ENCODE peak calls at places on chromosomes 2 and 18, in four cellular contexts. One of them, this sample, is unnamed.

GRCh38 chr2:15670469-15670868 is 78.8 kb downstream of the DDX1 start:
- DNase-seq in K562: no peak
- DNase-seq in WTC11: no peak
- DNase-seq in HepG2: no peak
- DNase-seq in this sample: no peak

GRCh38 chr18:58041633-58042032 is 2.4 kb upstream of the NEDD4L start:
- DNase-seq in K562: peak
- DNase-seq in HepG2: peak
- DNase-seq in WTC11: no peak
- DNase-seq in this sample: no peak

GRCh38 chr2:27771202-27771547 is 344 bp upstream of the MRPL33 start:
- DNase-seq in WTC11: no peak
- DNase-seq in HepG2: no peak
- DNase-seq in K562: no peak
- DNase-seq in this sample: no peak

GRCh38 chr2:241035142-241035817 is 36.9 kb downstream of the SNED1 start:
- DNase-seq in HepG2: no peak
- DNase-seq in WTC11: peak
- DNase-seq in K562: no peak
- DNase-seq in this sample: no peak

GRCh38 chr18:45738660-45739059 is 14.7 kb downstream of the SLC14A1 start:
- DNase-seq in WTC11: peak
- DNase-seq in K562: no peak
- DNase-seq in HepG2: no peak
- DNase-seq in this sample: no peak

GRCh38 chr18:77481541-77481940 is 231.9 kb downstream of the GALR1 start:
- DNase-seq in HepG2: no peak
- DNase-seq in WTC11: no peak
- DNase-seq in K562: no peak
- DNase-seq in this sample: no peak

GRCh38 chr2:63861220-63861822 is 19.6 kb downstream of the UGP2 start:
- DNase-seq in HepG2: peak
- DNase-seq in WTC11: no peak
- DNase-seq in K562: peak
- DNase-seq in this sample: peak

GRCh38 chr18:21998531-21998930 is 170.9 kb upstream of the GATA6 start:
- DNase-seq in K562: no peak
- DNase-seq in WTC11: no peak
- DNase-seq in HepG2: no peak
- DNase-seq in this sample: no peak

GRCh38 chr2:29108225-29108624 is 7.0 kb upstream of the CLIP4 start:
- DNase-seq in K562: no peak
- DNase-seq in HepG2: peak
- DNase-seq in WTC11: no peak
- DNase-seq in this sample: no peak

GRCh38 chr2:150495993-150496627 is 8.6 kb upstream of the RND3 start:
- DNase-seq in WTC11: no peak
- DNase-seq in HepG2: no peak
- DNase-seq in K562: no peak
- DNase-seq in this sample: no peak

GRCh38 chr2:40962026-40962425 is 510.1 kb upstream of the SLC8A1 start:
- DNase-seq in WTC11: no peak
- DNase-seq in HepG2: no peak
- DNase-seq in K562: no peak
- DNase-seq in this sample: no peak

GRCh38 chr2:95046371-95047112 is 21.0 kb downstream of the MAL start:
- DNase-seq in HepG2: no peak
- DNase-seq in K562: no peak
- DNase-seq in WTC11: no peak
- DNase-seq in this sample: no peak

GRCh38 chr2:76415821-76416220 is 705.1 kb upstream of the GCFC2 start:
- DNase-seq in WTC11: no peak
- DNase-seq in HepG2: no peak
- DNase-seq in K562: no peak
- DNase-seq in this sample: no peak

GRCh38 chr18:9147440-9148238 is 11.1 kb downstream of the ANKRD12 start:
- DNase-seq in K562: no peak
- DNase-seq in WTC11: no peak
- DNase-seq in HepG2: peak
- DNase-seq in this sample: peak

GRCh38 chr2:41234093-41234492 is 782.2 kb upstream of the SLC8A1 start:
- DNase-seq in HepG2: no peak
- DNase-seq in K562: no peak
- DNase-seq in WTC11: no peak
- DNase-seq in this sample: no peak

GRCh38 chr2:62501794-62502500 is 4.0 kb downstream of the TMEM17 start:
- DNase-seq in WTC11: no peak
- DNase-seq in HepG2: no peak
- DNase-seq in K562: no peak
- DNase-seq in this sample: no peak

GRCh38 chr18:22605736-22606135 is 188.0 kb upstream of the CTAGE1 start:
- DNase-seq in K562: no peak
- DNase-seq in WTC11: no peak
- DNase-seq in HepG2: no peak
- DNase-seq in this sample: no peak

GRCh38 chr18:77208969-77209368 is 40.7 kb upstream of the GALR1 start:
- DNase-seq in WTC11: no peak
- DNase-seq in HepG2: no peak
- DNase-seq in K562: no peak
- DNase-seq in this sample: no peak

GRCh38 chr18:3294435-3295080 is 32.6 kb downstream of the MYL12B start:
- DNase-seq in WTC11: no peak
- DNase-seq in HepG2: no peak
- DNase-seq in K562: no peak
- DNase-seq in this sample: no peak

GRCh38 chr2:45177870-45178269 is 168.6 kb upstream of the SIX2 start:
- DNase-seq in HepG2: no peak
- DNase-seq in K562: no peak
- DNase-seq in WTC11: no peak
- DNase-seq in this sample: no peak

GRCh38 chr18:50410894-50411293 is 36.0 kb downstream of the SKA1 start:
- DNase-seq in K562: no peak
- DNase-seq in HepG2: no peak
- DNase-seq in WTC11: no peak
- DNase-seq in this sample: no peak

GRCh38 chr2:96507957-96508520 is 2.9 kb upstream of the NEURL3 start:
- DNase-seq in HepG2: peak
- DNase-seq in K562: peak
- DNase-seq in WTC11: peak
- DNase-seq in this sample: peak

GRCh38 chr2:216693414-216694100 is 1.8 kb downstream of the IGFBP5 start:
- DNase-seq in HepG2: no peak
- DNase-seq in K562: no peak
- DNase-seq in WTC11: no peak
- DNase-seq in this sample: no peak

GRCh38 chr18:72672364-72673151 is 128.4 kb upstream of the CBLN2 start:
- DNase-seq in HepG2: peak
- DNase-seq in K562: peak
- DNase-seq in WTC11: no peak
- DNase-seq in this sample: peak

GRCh38 chr18:48636436-48636835 is 97.6 kb downstream of the CTIF start:
- DNase-seq in HepG2: no peak
- DNase-seq in K562: no peak
- DNase-seq in WTC11: no peak
- DNase-seq in this sample: no peak

GRCh38 chr2:75612108-75612861 is 34.3 kb upstream of the MRPL19 start:
- DNase-seq in WTC11: no peak
- DNase-seq in K562: no peak
- DNase-seq in HepG2: no peak
- DNase-seq in this sample: no peak

DNA sequence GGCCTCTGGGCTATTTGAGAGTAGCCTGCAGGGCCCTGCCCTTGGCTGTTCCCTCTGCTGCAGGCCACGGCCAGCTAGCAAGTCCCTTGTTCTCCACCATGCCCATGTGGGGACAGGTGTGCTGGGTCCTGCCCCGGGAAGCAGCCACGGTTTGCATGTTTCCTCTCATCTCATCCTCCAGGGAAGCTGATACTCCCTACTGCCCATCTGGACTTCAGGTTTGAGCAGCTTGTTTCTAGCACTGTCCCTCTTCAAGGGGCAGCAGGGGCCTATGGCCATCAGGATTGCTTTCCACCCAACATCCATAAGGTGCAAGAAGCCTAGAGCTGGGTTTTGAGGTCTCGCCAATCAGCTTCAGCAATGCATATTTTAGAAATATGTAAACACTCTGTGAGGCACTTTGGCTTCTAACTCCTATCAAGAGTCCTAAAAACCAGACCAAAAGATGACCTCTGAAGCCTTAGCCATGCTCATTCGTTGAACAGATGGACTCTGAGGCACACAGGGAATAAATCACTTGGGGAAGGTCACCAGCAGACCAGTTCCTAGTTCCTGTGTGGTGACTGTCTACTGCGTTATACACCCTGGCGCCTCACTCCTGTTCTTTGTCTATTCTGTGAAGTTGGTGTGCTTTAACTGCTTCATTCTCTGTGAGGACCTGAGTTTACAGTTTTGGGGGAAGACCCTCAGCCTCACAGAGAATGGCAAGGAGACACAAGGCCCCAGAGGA is 192.6 kb upstream of the TWIST2 start:
- DNase-seq in HepG2: no peak
- DNase-seq in K562: no peak
- DNase-seq in WTC11: no peak
- DNase-seq in this sample: no peak
- TF ChIP-seq ELF4 in HepG2: no peak
- TF ChIP-seq ELF4 in K562: no peak
- TF ChIP-seq ELF4 in WTC11: no peak
- TF ChIP-seq ELF4 in this sample: no peak

DNA sequence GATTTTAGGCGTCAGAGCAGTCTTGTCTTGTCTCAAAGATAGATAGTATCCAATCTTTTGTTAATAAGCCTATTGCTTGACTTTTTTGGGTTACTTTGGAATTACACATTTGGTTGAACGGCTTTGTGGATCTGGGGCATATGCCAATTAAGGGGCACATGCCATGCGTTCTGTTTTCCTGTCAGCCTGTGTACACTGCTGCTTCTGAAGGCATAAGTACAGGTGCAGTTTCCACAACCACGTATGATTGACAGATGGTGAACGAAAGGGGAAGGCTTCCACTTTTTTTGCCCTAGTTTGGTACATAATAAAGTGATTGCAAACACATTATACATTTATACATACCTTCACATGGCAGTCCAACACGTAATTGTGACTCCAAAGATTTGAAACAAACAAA is 102.3 kb downstream of the RAPH1 start:
- DNase-seq in WTC11: no peak
- DNase-seq in K562: no peak
- DNase-seq in HepG2: no peak
- DNase-seq in this sample: no peak
- TF ChIP-seq SP1 in WTC11: no peak
- TF ChIP-seq SP1 in K562: no peak
- TF ChIP-seq SP1 in HepG2: no peak
- TF ChIP-seq SP1 in this sample: no peak

GRCh38 chr2:240021488-240022104 is 3.5 kb downstream of the NDUFA10 start:
- DNase-seq in K562: peak
- DNase-seq in WTC11: peak
- DNase-seq in HepG2: peak
- DNase-seq in this sample: peak

GRCh38 chr2:240030379-240031094 is at the start of gene OR6B2:
- DNase-seq in K562: no peak
- DNase-seq in WTC11: no peak
- DNase-seq in HepG2: no peak
- DNase-seq in this sample: no peak

GRCh38 chr2:240023792-240024191 is 1.4 kb downstream of the NDUFA10 start:
- DNase-seq in WTC11: no peak
- DNase-seq in HepG2: no peak
- DNase-seq in K562: no peak
- DNase-seq in this sample: peak

DNA sequence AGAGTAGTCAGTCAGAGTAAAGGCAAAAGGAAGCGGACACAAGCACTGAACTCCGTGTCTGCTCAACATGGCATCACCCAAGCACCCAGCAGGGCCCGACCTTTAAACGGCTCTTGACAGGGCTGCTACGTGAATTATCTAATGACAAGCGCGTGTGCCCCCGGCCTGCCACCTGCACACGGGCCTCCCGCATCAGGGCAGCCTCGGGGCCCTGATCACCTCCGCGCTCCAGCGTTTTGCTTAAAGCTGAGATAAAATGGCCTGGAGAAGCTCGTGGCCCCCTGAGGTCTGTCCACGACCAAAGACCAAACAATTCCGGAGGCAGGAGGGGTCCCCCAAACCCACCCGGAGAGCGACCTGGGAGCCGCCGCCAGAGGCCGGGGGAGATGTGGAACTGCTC is 376 bp downstream of the NDUFA10 start:
- DNase-seq in K562: no peak
- DNase-seq in WTC11: no peak
- DNase-seq in HepG2: peak
- DNase-seq in this sample: peak
- TF ChIP-seq ELF4 in K562: no peak
- TF ChIP-seq ELF4 in WTC11: no peak
- TF ChIP-seq ELF4 in HepG2: no peak
- TF ChIP-seq ELF4 in this sample: no peak

DNA sequence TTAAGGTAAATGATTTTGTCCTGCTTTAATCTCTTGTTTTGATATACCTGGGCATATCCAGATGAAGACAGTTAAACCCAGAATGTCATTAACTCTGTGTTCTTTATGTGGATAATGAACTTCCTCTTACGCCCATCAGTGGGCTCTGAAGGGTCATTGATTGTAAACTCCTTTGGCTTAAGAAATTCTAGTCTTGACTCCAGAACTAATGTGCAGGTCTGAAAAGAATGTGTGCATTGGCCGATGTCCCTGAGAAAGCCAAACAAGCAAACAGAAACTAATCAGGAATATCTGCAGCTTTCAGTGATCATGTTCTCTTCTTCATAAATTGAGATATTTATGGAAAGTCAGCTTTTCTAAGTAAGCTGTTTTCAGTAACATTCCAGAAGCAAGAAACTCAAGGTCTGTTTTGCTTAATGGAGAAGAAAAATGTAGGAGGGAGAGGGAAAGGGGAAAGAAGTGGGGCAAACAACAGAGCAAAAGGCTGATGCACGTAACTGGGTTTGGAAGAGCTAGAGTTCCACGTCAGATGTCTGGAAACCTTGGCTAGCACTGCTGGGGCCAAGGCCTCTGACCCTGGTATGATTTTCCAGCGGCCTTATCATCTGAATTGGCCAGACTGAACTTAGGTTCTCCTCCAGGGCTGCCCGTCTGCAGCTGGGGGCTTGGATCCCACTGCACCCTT is 61.3 kb upstream of the FHL2 start:
- DNase-seq in HepG2: no peak
- DNase-seq in K562: no peak
- DNase-seq in WTC11: no peak
- DNase-seq in this sample: no peak
- TF ChIP-seq SP1 in HepG2: no peak
- TF ChIP-seq SP1 in K562: no peak
- TF ChIP-seq SP1 in WTC11: no peak
- TF ChIP-seq SP1 in this sample: no peak